ENCODE peak calls at places on chromosomes 3 and 15, in ten cellular contexts. Y is WTC11, C is psoas muscle, D is brain microvascular endothelial cell, O is ovary, K is stomach, U is RWPE1, L is uterus, V is cardiac muscle cell, W is AG04450. T is an unnamed sample.

GRCh38 chr3:195905970-195906864 is 2.1 kb downstream of the TNK2 start:
- DNase-seq in Y (no peak), C (peak), D (no peak), O (no peak), K (no peak), U (no peak), L (no peak), V (no peak), W (no peak), T (peak)

GRCh38 chr3:134373278-134373941 is 837 bp downstream of the AMOTL2 start:
- DNase-seq in Y (peak), C (peak), D (peak), O (peak), K (peak), U (peak), L (peak), V (peak), W (peak), T (no peak)

GRCh38 chr3:10315101-10315500 is 5.8 kb downstream of the SEC13 start:
- DNase-seq in Y (no peak), C (no peak), D (no peak), O (no peak), K (no peak), U (no peak), L (no peak), V (no peak), W (no peak), T (no peak)

GRCh38 chr3:85605066-85605465 is 646.3 kb downstream of the CADM2 start:
- DNase-seq in Y (no peak), C (no peak), D (no peak), O (no peak), K (no peak), U (no peak), L (no peak), V (no peak), W (no peak), T (no peak)

GRCh38 chr15:68553994-68554715 is 24.6 kb upstream of the CORO2B start:
- DNase-seq in Y (peak), C (no peak), D (peak), O (peak), K (peak), U (peak), L (peak), V (peak), W (peak), T (peak)

GRCh38 chr3:121529308-121529707 is 16.5 kb downstream of the POLQ start:
- DNase-seq in Y (no peak), C (no peak), D (no peak), O (no peak), K (no peak), U (peak), L (no peak), V (peak), W (no peak), T (no peak)

GRCh38 chr15:79179108-79179561 is 88.6 kb upstream of the RASGRF1 start:
- DNase-seq in Y (no peak), C (no peak), D (peak), O (no peak), K (no peak), U (peak), L (no peak), V (peak), W (no peak), T (no peak)

GRCh38 chr3:108387065-108387464 is 90.7 kb downstream of the HHLA2 start:
- DNase-seq in Y (no peak), C (no peak), D (no peak), O (no peak), K (no peak), U (no peak), L (no peak), V (no peak), W (no peak), T (no peak)

GRCh38 chr3:104291878-104292277 is 1074.8 kb upstream of the ALCAM start:
- DNase-seq in Y (no peak), C (no peak), D (peak), O (no peak), K (no peak), U (no peak), L (no peak), V (no peak), W (no peak), T (no peak)

GRCh38 chr3:196639517-196640500 is at the start of gene NRROS:
- DNase-seq in Y (peak), C (peak), D (peak), O (no peak), K (peak), U (no peak), L (peak), V (peak), W (no peak), T (peak)

GRCh38 chr3:29331830-29332637 is 51.2 kb downstream of the RBMS3 start:
- DNase-seq in Y (no peak), C (no peak), D (no peak), O (no peak), K (no peak), U (peak), L (no peak), V (no peak), W (no peak), T (no peak)

GRCh38 chr3:42751609-42752008 is 21.4 kb downstream of the CCDC13 start:
- DNase-seq in Y (no peak), C (no peak), D (no peak), O (no peak), K (peak), U (no peak), L (no peak), V (peak), W (no peak), T (no peak)

GRCh38 chr15:64731807-64732151 is 43.6 kb downstream of the RBPMS2 start:
- DNase-seq in Y (peak), C (no peak), D (no peak), O (no peak), K (no peak), U (no peak), L (no peak), V (no peak), W (no peak), T (no peak)

GRCh38 chr3:187098925-187099512 is 40.3 kb downstream of the RPL39L start:
- DNase-seq in Y (no peak), C (no peak), D (no peak), O (no peak), K (no peak), U (no peak), L (no peak), V (no peak), W (no peak), T (no peak)

GRCh38 chr15:29420188-29420587 is 150.6 kb upstream of the NSMCE3 start:
- DNase-seq in Y (peak), C (no peak), D (no peak), O (no peak), K (no peak), U (no peak), L (no peak), V (no peak), W (no peak), T (no peak)

GRCh38 chr3:184474907-184475306 is 86.7 kb upstream of the EPHB3 start:
- DNase-seq in Y (no peak), C (no peak), D (no peak), O (no peak), K (no peak), U (no peak), L (no peak), V (no peak), W (no peak), T (no peak)

GRCh38 chr3:130779031-130779430 is 32.4 kb upstream of the PIK3R4 start:
- DNase-seq in Y (no peak), C (no peak), D (no peak), O (no peak), K (no peak), U (no peak), L (no peak), V (no peak), W (no peak), T (no peak)

GRCh38 chr15:99176757-99177156 is 71.9 kb downstream of the SYNM start:
- DNase-seq in Y (no peak), C (no peak), D (no peak), O (no peak), K (no peak), U (no peak), L (no peak), V (no peak), W (no peak), T (no peak)

GRCh38 chr3:197117107-197117506 is 87.5 kb upstream of the MELTF start:
- DNase-seq in Y (no peak), C (no peak), D (no peak), O (no peak), K (no peak), U (peak), L (no peak), V (no peak), W (no peak), T (no peak)

GRCh38 chr3:157532529-157533297 is 29.5 kb upstream of the VEPH1 start:
- DNase-seq in Y (no peak), C (no peak), D (peak), O (no peak), K (no peak), U (peak), L (no peak), V (peak), W (peak), T (peak)

GRCh38 chr3:123353852-123354238 is 95.0 kb downstream of the ADCY5 start:
- DNase-seq in Y (no peak), C (no peak), D (peak), O (no peak), K (no peak), U (no peak), L (no peak), V (peak), W (no peak), T (no peak)

GRCh38 chr3:195758721-195759353 is 38.1 kb downstream of the MUC20 start:
- DNase-seq in Y (no peak), C (peak), D (no peak), O (no peak), K (no peak), U (no peak), L (no peak), V (no peak), W (no peak), T (no peak)

GRCh38 chr15:92930776-92931175 is 30.7 kb downstream of the CHD2 start:
- DNase-seq in Y (no peak), C (no peak), D (peak), O (no peak), K (no peak), U (no peak), L (no peak), V (peak), W (peak), T (no peak)

GRCh38 chr15:76991741-76992645 is 2.9 kb upstream of the PSTPIP1 start:
- DNase-seq in Y (peak), C (no peak), D (no peak), O (no peak), K (no peak), U (no peak), L (no peak), V (no peak), W (no peak), T (no peak)

GRCh38 chr3:149299938-149300791 is 33.3 kb downstream of the TM4SF18 start:
- DNase-seq in Y (no peak), C (no peak), D (peak), O (no peak), K (peak), U (peak), L (peak), V (peak), W (peak), T (no peak)

GRCh38 chr3:81302045-81302444 is 459.4 kb downstream of the GBE1 start:
- DNase-seq in Y (peak), C (no peak), D (peak), O (peak), K (peak), U (peak), L (no peak), V (peak), W (peak), T (peak)

GRCh38 chr3:185688808-185689207 is 102.7 kb downstream of the SENP2 start:
- DNase-seq in Y (no peak), C (no peak), D (peak), O (no peak), K (peak), U (peak), L (no peak), V (peak), W (peak), T (peak)

GRCh38 chr3:87503901-87504498 is 227.6 kb upstream of the POU1F1 start:
- DNase-seq in Y (no peak), C (no peak), D (peak), O (no peak), K (peak), U (peak), L (no peak), V (peak), W (peak), T (peak)

GRCh38 chr3:31197941-31198340 is 303.5 kb upstream of the GADL1 start:
- DNase-seq in Y (no peak), C (no peak), D (no peak), O (no peak), K (no peak), U (no peak), L (no peak), V (no peak), W (no peak), T (no peak)
- TF ChIP-seq CTCF in Y (no peak), C (no peak), D (no peak), O (no peak), K (no peak), U (no peak), L (no peak), V (no peak), W (no peak), T (no peak)

GRCh38 chr3:100245146-100245545 is 15.6 kb upstream of the TBC1D23 start:
- DNase-seq in Y (no peak), C (no peak), D (no peak), O (no peak), K (no peak), U (no peak), L (no peak), V (peak), W (no peak), T (no peak)
- TF ChIP-seq CTCF in Y (no peak), C (no peak), D (no peak), O (no peak), K (no peak), U (no peak), L (no peak), V (no peak), W (no peak), T (no peak)

DNA sequence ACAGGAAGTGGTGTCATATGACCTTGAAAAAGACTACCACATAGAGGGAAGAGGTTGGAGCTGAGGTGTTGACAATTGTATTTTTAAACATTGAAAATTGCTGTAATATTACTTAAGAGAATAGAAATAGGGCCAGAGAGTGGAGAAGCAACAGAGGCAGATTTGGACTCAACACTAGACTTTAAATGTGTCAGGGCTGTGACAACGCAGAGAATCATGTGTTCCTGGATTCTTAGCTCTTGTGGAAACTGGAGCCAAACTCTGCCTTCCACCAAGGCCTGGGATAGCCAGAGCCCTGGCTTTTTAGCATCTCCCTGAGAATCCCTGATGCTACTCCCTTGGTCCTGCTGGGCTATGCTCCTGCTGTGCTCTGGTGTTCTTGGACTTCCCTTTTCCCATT is 277.5 kb downstream of the KCNH8 start:
- DNase-seq in Y (no peak), C (no peak), D (no peak), O (no peak), K (no peak), U (no peak), L (no peak), V (no peak), W (no peak), T (no peak)
- TF ChIP-seq CTCF in Y (no peak), C (no peak), D (no peak), O (no peak), K (no peak), U (no peak), L (no peak), V (no peak), W (no peak), T (no peak)

DNA sequence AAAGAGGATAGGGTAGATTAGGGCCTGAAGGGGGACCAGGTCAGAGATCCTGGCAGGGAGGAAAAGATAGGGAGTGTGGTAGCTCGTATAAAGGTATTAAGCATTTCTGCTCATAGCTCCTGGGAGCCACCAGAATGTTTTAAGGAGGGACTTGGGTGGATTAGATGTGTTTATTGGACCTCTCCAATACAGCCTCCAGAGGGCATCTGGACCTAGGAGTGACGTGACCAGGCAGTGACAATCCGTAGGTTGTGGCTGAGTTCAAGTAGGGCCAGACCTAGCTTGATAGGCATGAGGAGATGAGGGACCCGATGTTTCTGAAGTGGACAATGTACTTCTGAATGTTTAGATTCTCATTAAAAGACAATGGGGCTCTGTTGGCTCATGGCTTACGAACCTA is 435.2 kb downstream of the MCTP2 start:
- DNase-seq in Y (no peak), C (no peak), D (no peak), O (no peak), K (no peak), U (no peak), L (no peak), V (no peak), W (no peak), T (no peak)
- TF ChIP-seq CTCF in Y (no peak), C (no peak), D (no peak), O (no peak), K (no peak), U (no peak), L (no peak), V (no peak), W (no peak), T (no peak)

GRCh38 chr3:143795849-143796248 is 52.4 kb downstream of the SLC9A9 start:
- DNase-seq in Y (no peak), C (no peak), D (no peak), O (no peak), K (no peak), U (no peak), L (no peak), V (no peak), W (no peak), T (no peak)
- TF ChIP-seq CTCF in Y (no peak), C (no peak), D (peak), O (no peak), K (no peak), U (no peak), L (no peak), V (no peak), W (peak), T (no peak)

GRCh38 chr3:143644370-143645089 is 203.7 kb downstream of the SLC9A9 start:
- DNase-seq in Y (peak), C (no peak), D (peak), O (no peak), K (peak), U (peak), L (peak), V (peak), W (peak), T (peak)
- TF ChIP-seq CTCF in Y (peak), C (peak), D (peak), O (no peak), K (peak), U (peak), L (peak), V (peak), W (peak), T (peak)

GRCh38 chr15:75733761-75734651 is 21.4 kb upstream of the CSPG4 start:
- DNase-seq in Y (no peak), C (no peak), D (no peak), O (no peak), K (no peak), U (no peak), L (peak), V (no peak), W (no peak), T (no peak)

GRCh38 chr15:75732206-75732808 is 19.7 kb upstream of the CSPG4 start:
- DNase-seq in Y (no peak), C (no peak), D (no peak), O (no peak), K (no peak), U (no peak), L (peak), V (no peak), W (no peak), T (no peak)

GRCh38 chr15:75729304-75730069 is 16.8 kb upstream of the CSPG4 start:
- DNase-seq in Y (no peak), C (no peak), D (no peak), O (no peak), K (no peak), U (no peak), L (no peak), V (no peak), W (no peak), T (no peak)

GRCh38 chr15:75732809-75733451 is 20.3 kb upstream of the CSPG4 start:
- DNase-seq in Y (peak), C (peak), D (peak), O (peak), K (peak), U (peak), L (peak), V (peak), W (no peak), T (peak)

DNA sequence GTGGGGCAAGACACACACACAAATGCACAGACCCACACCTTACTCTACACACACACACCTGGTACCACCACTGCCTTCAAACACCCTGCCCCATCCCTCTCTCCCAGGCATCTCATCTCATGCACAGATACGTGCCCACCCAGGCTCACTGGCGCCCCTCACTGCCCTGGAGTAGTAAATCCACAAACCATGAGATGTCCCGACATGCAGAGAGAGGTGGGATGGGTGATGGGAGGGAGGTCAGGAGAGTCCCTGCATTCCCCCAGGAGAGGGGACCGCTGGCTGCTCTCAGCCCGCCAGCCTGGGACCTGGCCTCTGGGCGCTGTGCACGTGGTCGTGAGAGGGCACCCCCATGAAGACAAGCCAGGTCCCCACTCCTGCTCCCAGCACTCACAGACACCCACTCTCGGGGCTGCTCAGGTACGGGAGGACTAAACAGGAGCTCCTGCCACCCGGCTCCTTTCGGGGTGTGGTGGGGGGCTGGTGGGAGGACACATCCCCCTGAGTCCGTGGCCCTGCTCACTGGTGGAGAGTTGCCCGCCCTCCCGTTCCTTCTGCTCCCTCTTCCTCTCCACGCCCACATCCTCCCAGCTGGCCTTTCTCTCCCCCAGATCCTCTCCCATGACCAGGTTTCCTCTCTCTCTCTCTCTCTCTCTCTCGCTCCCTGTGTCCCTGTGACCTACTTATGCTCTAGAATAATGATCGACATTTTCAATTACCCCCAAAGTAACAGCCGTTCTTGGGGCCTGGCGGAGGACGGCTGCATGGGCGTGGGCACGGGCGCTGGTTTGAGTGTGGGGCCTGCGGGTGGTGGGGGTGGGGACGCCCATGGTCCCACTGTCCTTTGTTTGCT is 18.8 kb upstream of the CSPG4 start:
- DNase-seq in Y (peak), C (peak), D (no peak), O (peak), K (no peak), U (no peak), L (peak), V (peak), W (no peak), T (no peak)
- TF ChIP-seq CTCF in Y (no peak), C (no peak), D (peak), O (no peak), K (no peak), U (no peak), L (no peak), V (peak), W (peak), T (no peak)

T was measured in activated CD8-positive, alpha-beta T cell treated with anti-CD3 and anti-CD28 coated beads for 36 hours.